ENCODE peak calls at places on chromosomes 12 and 14, in four cellular contexts. O is K562, I is WTC11, Z is HepG2. P is an unnamed sample.

GRCh38 chr14:69574266-69574953 is at the start of gene CCDC177:
- DNase-seq in O (peak; percentile 58), I (peak; percentile 81), Z (peak; percentile 28), P (peak; percentile 75)

GRCh38 chr14:47539065-47539464 is 136.3 kb downstream of the MDGA2 start:
- DNase-seq in O (no peak), I (no peak), Z (peak; percentile 10), P (peak; percentile 15)

GRCh38 chr12:50923361-50924130 is 28.8 kb upstream of the HIGD1C start:
- DNase-seq in O (no peak), I (no peak), Z (no peak), P (no peak)

GRCh38 chr12:108576660-108577234 is 14.4 kb downstream of the ISCU start:
- DNase-seq in O (no peak), I (no peak), Z (no peak), P (no peak)

GRCh38 chr14:56173360-56173922 is 55.2 kb downstream of the PELI2 start:
- DNase-seq in O (no peak), I (no peak), Z (no peak), P (no peak)

GRCh38 chr12:26017484-26018211 is 59.2 kb downstream of the RASSF8 start:
- DNase-seq in O (no peak), I (peak; percentile 41), Z (peak; percentile 50), P (peak; percentile 45)

GRCh38 chr12:26121323-26121740 is 3.5 kb downstream of the BHLHE41 start:
- DNase-seq in O (no peak), I (no peak), Z (no peak), P (no peak)

GRCh38 chr12:89370850-89371249 is 18.5 kb upstream of the DUSP6 start:
- DNase-seq in O (no peak), I (no peak), Z (no peak), P (no peak)

GRCh38 chr12:106179086-106179485 is 40.3 kb upstream of the NUAK1 start:
- DNase-seq in O (no peak), I (no peak), Z (peak; percentile 38), P (peak; percentile 27)

GRCh38 chr12:31897791-31898503 is 61.3 kb upstream of the RESF1 start:
- DNase-seq in O (peak; percentile 21), I (peak; percentile 37), Z (no peak), P (peak; percentile 31)

GRCh38 chr14:57390806-57391562 is 598 bp downstream of the NAA30 start:
- DNase-seq in O (no peak), I (peak; percentile 56), Z (no peak), P (peak; percentile 40)

GRCh38 chr14:33754264-33754663 is 196.6 kb downstream of the EGLN3 start:
- DNase-seq in O (no peak), I (no peak), Z (no peak), P (no peak)

GRCh38 chr14:87260460-87260859 is 732.5 kb downstream of the GALC start:
- DNase-seq in O (no peak), I (no peak), Z (no peak), P (no peak)

GRCh38 chr14:79972230-79972629 is 239.1 kb downstream of the DIO2 start:
- DNase-seq in O (no peak), I (no peak), Z (no peak), P (no peak)

GRCh38 chr12:52236386-52237050 is 3.5 kb downstream of the KRT7 start:
- DNase-seq in O (no peak), I (no peak), Z (no peak), P (no peak)

GRCh38 chr12:31362115-31362758 is 36.3 kb upstream of the SINHCAF start:
- DNase-seq in O (peak; percentile 29), I (peak; percentile 31), Z (peak; percentile 66), P (peak; percentile 23)

GRCh38 chr12:39355841-39356240 is 87.1 kb downstream of the KIF21A start:
- DNase-seq in O (no peak), I (no peak), Z (no peak), P (no peak)

GRCh38 chr12:15856097-15856982 is 25.8 kb upstream of the STRAP start:
- DNase-seq in O (peak; percentile 7), I (no peak), Z (peak; percentile 63), P (peak; percentile 32)

DNA sequence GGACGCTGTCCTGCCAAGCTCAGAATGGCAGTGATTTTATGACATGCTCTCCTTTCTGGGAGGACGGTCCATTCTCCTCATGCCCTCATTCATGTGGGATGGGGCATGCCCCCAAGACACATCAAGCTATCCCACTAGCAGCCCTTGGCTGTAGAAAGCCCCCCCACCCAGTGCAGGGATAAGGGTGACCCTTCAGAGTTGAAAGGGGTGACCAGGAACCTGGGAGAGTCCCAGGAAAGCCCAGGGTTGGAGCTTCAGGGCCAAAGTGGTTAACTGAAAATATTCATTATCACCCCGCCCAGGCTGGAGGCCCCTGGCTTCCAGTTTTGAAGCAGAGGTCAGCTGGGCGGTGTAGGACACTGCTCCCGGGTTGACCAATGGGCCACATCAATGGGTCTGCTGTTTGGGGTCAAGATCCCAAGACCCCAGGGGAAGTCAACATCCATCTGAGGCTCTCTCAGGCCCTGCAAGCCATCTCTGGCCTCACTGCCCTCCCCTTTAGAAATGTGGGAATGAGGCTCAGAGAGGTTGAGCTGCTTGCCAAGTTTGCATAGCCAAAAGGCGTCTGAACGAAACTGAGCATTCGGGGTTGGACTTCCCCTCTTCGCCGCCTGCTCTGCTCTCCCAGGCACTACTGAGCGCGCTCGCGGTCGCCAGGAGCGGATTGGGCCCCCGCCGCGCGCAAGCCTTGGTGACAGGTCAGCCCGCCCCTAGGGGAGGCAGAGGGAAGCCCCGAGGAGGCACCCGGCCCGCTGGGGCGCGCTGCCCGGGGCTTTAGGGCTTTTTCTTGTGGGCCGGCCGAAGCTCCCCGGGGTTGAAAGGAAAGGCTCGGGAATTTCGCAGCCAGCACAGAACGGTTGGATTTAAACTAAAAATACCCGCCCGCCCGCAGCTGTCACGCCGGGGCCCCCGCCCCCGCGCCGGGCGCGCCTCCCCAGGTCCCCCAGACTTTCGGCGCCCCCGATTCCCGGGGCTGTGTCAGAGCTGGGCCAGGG is 630 bp downstream of the SYNE3 start:
- DNase-seq in O (peak; percentile 75), I (peak; percentile 68), Z (peak; percentile 39), P (peak; percentile 69)
- TF ChIP-seq ELF4 in O (no peak), I (no peak), Z (no peak), P (no peak)

DNA sequence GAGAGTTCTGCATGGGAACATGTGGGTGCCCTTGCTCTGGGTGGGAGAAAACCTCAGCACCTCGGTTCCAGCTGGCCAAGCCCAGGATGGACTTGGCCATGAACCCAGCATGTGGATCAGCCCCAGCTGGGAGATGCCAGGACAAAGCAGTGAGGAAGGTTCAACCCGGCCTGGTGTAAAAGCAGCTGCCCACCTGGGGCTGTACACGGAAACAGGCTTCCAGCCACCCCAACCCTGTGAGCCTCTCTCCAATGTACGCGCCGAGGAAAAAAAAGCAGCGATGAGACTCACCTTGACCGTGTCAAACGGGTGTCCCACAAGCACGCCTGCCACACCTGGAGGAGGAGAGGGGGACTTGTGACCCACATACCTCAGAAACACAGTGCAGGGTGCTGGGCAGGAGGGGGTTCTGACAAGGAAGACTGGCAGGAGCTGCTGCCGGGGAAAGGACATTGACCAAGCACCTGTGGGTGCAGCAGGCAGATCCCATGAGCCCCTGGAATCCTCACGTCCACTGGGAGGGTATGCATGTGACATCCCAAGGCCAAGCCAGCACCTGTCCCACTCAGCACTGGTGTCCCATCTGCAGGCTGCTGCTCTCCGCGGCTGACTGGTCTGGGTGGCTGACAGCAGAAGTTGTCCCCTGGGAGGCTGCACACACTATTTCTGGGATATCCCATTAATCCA is 7.5 kb downstream of the SLC25A29 start:
- DNase-seq in O (no peak), I (no peak), Z (no peak), P (no peak)
- TF ChIP-seq ELF4 in O (no peak), I (no peak), Z (no peak), P (no peak)

DNA sequence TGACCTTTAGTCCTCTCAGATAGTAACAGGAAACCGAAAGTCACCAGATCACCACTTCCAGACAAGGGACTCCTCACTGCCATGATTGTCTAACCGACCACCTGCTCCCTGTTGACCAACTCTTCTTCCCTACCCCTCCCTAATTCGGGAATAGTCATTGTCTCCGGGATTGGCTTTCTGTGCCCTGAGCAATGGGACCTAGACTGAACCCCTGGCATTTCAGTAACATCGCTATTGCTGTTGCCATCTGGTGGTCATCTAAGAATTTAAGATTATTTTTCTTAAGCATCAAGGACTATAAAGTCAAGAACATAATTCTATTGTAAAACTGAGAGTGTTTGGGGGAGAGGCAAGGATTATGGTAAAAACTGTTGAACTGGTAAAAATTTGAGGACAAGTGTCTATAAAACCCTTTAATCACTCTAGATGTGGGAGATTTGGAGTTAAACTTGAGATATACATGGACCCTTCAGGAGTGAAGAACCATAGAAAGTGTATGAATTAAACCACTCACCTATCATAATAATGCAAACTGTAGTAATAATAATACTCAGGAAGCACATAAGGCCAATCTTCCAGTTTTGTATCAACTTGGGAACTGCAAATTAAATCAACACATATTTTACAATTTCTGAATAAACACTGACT is 6.3 kb downstream of the CLEC2A start:
- DNase-seq in O (no peak), I (peak; percentile 25), Z (peak; percentile 9), P (peak; percentile 32)
- TF ChIP-seq ELF4 in O (no peak), I (no peak), Z (no peak), P (no peak)

GRCh38 chr12:3421599-3421998 is 69.4 kb upstream of the PRMT8 start:
- DNase-seq in O (no peak), I (no peak), Z (no peak), P (no peak)
- TF ChIP-seq ELF4 in O (no peak), I (no peak), Z (no peak), P (no peak)

GRCh38 chr12:91999823-92000222 is 145.8 kb downstream of the BTG1 start:
- DNase-seq in O (no peak), I (no peak), Z (no peak), P (no peak)

GRCh38 chr12:92003701-92004100 is 141.9 kb downstream of the BTG1 start:
- DNase-seq in O (no peak), I (no peak), Z (no peak), P (no peak)

GRCh38 chr12:92002195-92002649 is 143.4 kb downstream of the BTG1 start:
- DNase-seq in O (peak; percentile 26), I (no peak), Z (no peak), P (no peak)

GRCh38 chr12:92000587-92000986 is 145.1 kb downstream of the BTG1 start:
- DNase-seq in O (no peak), I (no peak), Z (no peak), P (no peak)

DNA sequence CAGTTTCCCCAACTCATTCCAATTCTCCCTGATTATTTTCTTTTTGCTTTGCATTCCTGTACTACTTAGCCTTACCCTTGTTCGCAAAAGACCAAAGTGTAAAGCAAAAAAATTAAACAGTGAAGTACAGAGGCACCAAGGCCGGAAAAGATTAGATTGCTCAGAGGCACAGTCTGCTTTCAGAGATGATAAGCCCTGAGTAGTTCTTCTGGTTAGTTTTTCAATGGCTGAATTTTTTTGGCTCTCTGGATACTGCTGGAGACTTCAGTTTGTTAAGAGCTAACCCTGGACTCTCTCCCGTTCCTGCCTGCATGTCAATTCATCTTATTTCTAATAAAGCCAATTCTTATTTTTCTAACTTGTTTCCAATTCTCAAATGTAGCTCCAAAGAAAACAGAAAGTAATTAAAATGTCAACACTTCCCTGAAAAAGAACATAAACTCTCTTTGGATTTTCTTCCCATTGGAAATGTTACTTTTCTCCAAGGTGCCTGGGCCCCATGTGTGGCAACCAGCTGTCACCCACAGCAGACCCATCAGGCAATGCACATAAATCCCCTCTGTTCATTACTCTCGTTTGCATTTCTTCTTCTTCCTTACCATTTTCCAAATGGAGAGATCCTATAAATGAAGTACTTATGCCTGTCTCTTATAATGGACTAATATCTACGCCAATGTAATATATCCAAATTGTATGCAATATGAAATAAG is 142.8 kb downstream of the BTG1 start:
- DNase-seq in O (peak; percentile 15), I (no peak), Z (peak; percentile 4), P (no peak)
- TF ChIP-seq ELF4 in O (no peak), I (no peak), Z (no peak), P (no peak)

P was measured in HEK293T.